ENCODE peak calls at places on chromosomes 16 and 17, in ten cellular contexts. L, G, F, Y, S, V, X, Z, Q and M are unnamed samples.

GRCh38 chr16:77842468-77842867 is 54.1 kb downstream of the VAT1L start:
- DNase-seq in L (no peak), G (no peak), F (no peak), Y (no peak), S (no peak), V (no peak), X (no peak), Z (no peak), Q (no peak), M (no peak)

GRCh38 chr17:4744999-4745969 is 5.6 kb upstream of the CXCL16 start:
- DNase-seq in L (no peak), G (no peak), F (no peak), Y (no peak), S (peak; percentile 92), V (no peak), X (no peak), Z (no peak), Q (no peak), M (no peak)

GRCh38 chr17:66306413-66306812 is 4.0 kb downstream of the PRKCA start:
- DNase-seq in L (no peak), G (peak; percentile 50), F (no peak), Y (no peak), S (no peak), V (no peak), X (peak; percentile 30), Z (no peak), Q (no peak), M (no peak)

GRCh38 chr17:31559647-31560501 is 168.4 kb downstream of the RAB11FIP4 start:
- DNase-seq in L (no peak), G (no peak), F (no peak), Y (no peak), S (peak; percentile 80), V (no peak), X (peak; percentile 31), Z (no peak), Q (no peak), M (no peak)

GRCh38 chr16:29862383-29862883 is 593 bp downstream of the CDIPT start:
- DNase-seq in L (no peak), G (no peak), F (no peak), Y (peak; percentile 43), S (no peak), V (no peak), X (peak; percentile 27), Z (peak; percentile 39), Q (no peak), M (no peak)

GRCh38 chr16:11175850-11176341 is 80.1 kb downstream of the SOCS1 start:
- DNase-seq in L (no peak), G (no peak), F (no peak), Y (no peak), S (no peak), V (no peak), X (no peak), Z (no peak), Q (no peak), M (peak; percentile 34)

GRCh38 chr17:66915204-66915611 is 49.3 kb upstream of the CACNG4 start:
- DNase-seq in L (peak; percentile 64), G (no peak), F (no peak), Y (no peak), S (peak; percentile 81), V (peak; percentile 37), X (peak; percentile 37), Z (peak; percentile 75), Q (no peak), M (no peak)

GRCh38 chr17:19502517-19502916 is 31.1 kb upstream of the SLC47A1 start:
- DNase-seq in L (no peak), G (no peak), F (no peak), Y (no peak), S (no peak), V (no peak), X (no peak), Z (no peak), Q (no peak), M (no peak)